ENCODE peak calls at places on chromosomes 16 and 17, in five cellular contexts. K, J, V, N and Y are unnamed samples.

GRCh38 chr16:23742761-23743160 is 12.1 kb upstream of the CHP2 start:
- DNase-seq in K (no peak), J (no peak), V (no peak), N (no peak), Y (no peak)

GRCh38 chr17:72264682-72265405 is 144.0 kb downstream of the SOX9 start:
- DNase-seq in K (no peak), J (peak; percentile 55), V (no peak), N (no peak), Y (no peak)

GRCh38 chr17:205817-206216 is 24.4 kb upstream of the DOC2B start:
- DNase-seq in K (no peak), J (no peak), V (no peak), N (no peak), Y (no peak)

GRCh38 chr17:48241770-48242497 is 134.4 kb downstream of the SNX11 start:
- DNase-seq in K (no peak), J (no peak), V (no peak), N (no peak), Y (no peak)

GRCh38 chr17:49515196-49515770 is 20.2 kb downstream of the NGFR start:
- DNase-seq in K (peak; percentile 62), J (peak; percentile 95), V (peak; percentile 61), N (peak; percentile 90), Y (peak; percentile 88)

GRCh38 chr16:29641561-29641960 is 21.5 kb upstream of the SPN start:
- DNase-seq in K (no peak), J (peak; percentile 66), V (no peak), N (peak; percentile 62), Y (peak; percentile 52)

GRCh38 chr16:26598061-26598460 is 468.7 kb upstream of the C16orf82 start:
- DNase-seq in K (no peak), J (peak; percentile 3), V (no peak), N (no peak), Y (no peak)

GRCh38 chr17:38751144-38751802 is 1.3 kb upstream of the PSMB3 start:
- DNase-seq in K (no peak), J (no peak), V (peak; percentile 37), N (no peak), Y (no peak)

GRCh38 chr17:2120550-2121335 is 65.8 kb downstream of the HIC1 start:
- DNase-seq in K (no peak), J (no peak), V (peak; percentile 16), N (no peak), Y (no peak)

GRCh38 chr17:2122641-2123302 is 67.9 kb downstream of the HIC1 start:
- DNase-seq in K (no peak), J (no peak), V (peak; percentile 81), N (peak; percentile 55), Y (peak; percentile 56)

GRCh38 chr17:2125013-2125535 is 70.2 kb downstream of the HIC1 start:
- DNase-seq in K (no peak), J (no peak), V (no peak), N (no peak), Y (no peak)

GRCh38 chr17:2124391-2124790 is 69.5 kb downstream of the HIC1 start:
- DNase-seq in K (no peak), J (no peak), V (no peak), N (no peak), Y (no peak)

DNA sequence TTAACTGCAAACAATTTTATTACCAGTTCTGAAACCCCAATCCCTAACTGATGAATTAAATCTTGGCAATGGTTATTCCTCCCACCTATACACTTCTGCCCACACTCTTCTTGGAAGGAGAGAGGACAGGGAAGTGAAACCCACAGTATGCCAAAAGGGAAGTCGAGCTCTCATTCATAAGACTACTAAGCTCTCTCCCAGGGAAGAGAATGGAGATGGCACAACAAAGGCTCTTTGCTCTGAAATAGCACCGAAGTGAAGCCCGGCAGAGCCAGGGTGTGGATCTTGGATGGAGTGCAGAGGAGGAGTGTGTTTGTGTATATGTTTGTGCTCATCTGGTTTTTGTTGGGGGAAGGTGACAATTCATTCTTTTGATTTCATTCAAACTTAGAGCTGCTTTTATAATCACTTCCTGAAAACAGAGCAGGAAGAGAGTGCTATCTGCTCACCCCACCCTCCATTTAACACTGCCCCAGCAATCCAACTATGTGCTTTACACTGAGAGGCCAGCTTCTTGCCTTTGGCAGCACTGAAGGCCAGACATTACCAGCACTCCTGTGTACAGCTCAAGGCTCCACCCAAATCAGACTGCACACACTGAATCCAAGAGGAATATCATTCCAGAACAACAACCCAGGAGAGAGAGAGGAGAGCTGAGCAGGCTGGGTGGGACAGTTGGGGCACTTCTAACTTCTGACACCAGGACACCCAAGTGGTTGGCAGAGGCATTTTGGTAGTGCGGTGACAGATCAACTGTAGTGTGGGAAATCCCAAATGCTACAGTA is 68.8 kb downstream of the HIC1 start:
- DNase-seq in K (no peak), J (no peak), V (peak; percentile 20), N (peak; percentile 53), Y (peak; percentile 36)
- TF ChIP-seq CTCF in K (no peak), J (no peak), V (no peak), N (no peak), Y (no peak)

GRCh38 chr16:1926223-1926718 is 8.1 kb upstream of the HS3ST6 start:
- DNase-seq in K (no peak), J (no peak), V (no peak), N (no peak), Y (no peak)

GRCh38 chr16:1920727-1921155 is 2.5 kb upstream of the HS3ST6 start:
- DNase-seq in K (peak; percentile 41), J (peak; percentile 29), V (no peak), N (no peak), Y (no peak)

GRCh38 chr16:1922357-1922756 is 4.1 kb upstream of the HS3ST6 start:
- DNase-seq in K (no peak), J (no peak), V (no peak), N (no peak), Y (no peak)

GRCh38 chr16:1924095-1924494 is 5.9 kb upstream of the HS3ST6 start:
- DNase-seq in K (no peak), J (no peak), V (no peak), N (no peak), Y (no peak)

DNA sequence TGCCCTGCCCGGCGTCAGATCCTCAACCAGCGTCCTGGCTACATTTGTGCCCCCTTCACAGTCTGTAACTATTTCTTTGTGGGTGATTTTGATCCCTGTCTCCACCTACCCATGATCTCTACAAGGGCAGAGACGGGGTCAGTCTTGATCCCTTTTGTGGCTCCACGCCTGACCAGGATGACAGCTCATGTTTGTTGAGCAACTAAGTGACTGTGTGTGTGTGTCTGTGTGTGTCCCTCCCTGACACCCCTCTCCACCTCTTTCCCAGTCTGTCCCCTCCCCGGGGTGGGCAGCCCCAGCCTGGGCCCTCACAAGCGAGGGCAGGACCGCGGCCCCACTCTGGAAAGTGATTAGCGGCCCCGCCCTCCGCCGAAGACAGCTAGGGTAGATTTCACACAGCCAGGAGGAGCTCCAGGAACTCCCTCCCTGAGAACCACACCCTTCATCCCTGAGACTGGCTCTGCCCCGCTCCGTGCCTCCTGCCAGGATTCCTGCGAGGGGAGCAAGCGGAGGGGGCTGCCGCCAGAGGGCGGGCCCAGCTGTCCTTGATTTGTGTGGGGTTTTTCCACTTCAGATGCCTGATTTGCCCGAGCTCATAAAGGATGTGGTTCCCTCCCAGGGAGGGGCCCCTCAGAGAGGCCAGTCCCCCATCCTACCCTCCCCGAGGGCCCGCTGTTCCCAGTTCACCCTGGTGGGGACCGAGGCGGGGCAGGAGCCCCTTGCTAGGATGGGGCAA is 5.3 kb upstream of the HS3ST6 start:
- DNase-seq in K (peak; percentile 50), J (no peak), V (peak; percentile 38), N (no peak), Y (no peak)
- TF ChIP-seq CTCF in K (no peak), J (no peak), V (no peak), N (peak; percentile 1), Y (peak; percentile 11)

GRCh38 chr17:15782809-15783208 is 50.7 kb downstream of the TBC1D26 start:
- DNase-seq in K (no peak), J (no peak), V (peak; percentile 34), N (no peak), Y (no peak)
- TF ChIP-seq CTCF in K (no peak), J (no peak), V (no peak), N (no peak), Y (no peak)

GRCh38 chr17:22694362-22695227 is 1002.3 kb downstream of the KCNJ18 start:
- DNase-seq in K (peak; percentile 11), J (no peak), V (no peak), N (no peak), Y (no peak)
- TF ChIP-seq CTCF in K (peak; percentile 25), J (peak; percentile 30), V (no peak), N (no peak), Y (no peak)

GRCh38 chr16:85531516-85531915 is 81.6 kb upstream of the GSE1 start:
- DNase-seq in K (no peak), J (no peak), V (no peak), N (no peak), Y (no peak)

GRCh38 chr16:85528528-85529387 is 84.4 kb upstream of the GSE1 start:
- DNase-seq in K (peak; percentile 67), J (peak; percentile 66), V (no peak), N (peak; percentile 69), Y (peak; percentile 62)

GRCh38 chr16:85527767-85528297 is 85.3 kb upstream of the GSE1 start:
- DNase-seq in K (no peak), J (no peak), V (no peak), N (no peak), Y (no peak)

GRCh38 chr16:85530370-85530739 is 82.8 kb upstream of the GSE1 start:
- DNase-seq in K (no peak), J (no peak), V (no peak), N (no peak), Y (no peak)

GRCh38 chr16:85529489-85530369 is 83.4 kb upstream of the GSE1 start:
- DNase-seq in K (no peak), J (no peak), V (no peak), N (no peak), Y (no peak)
- TF ChIP-seq CTCF in K (no peak), J (no peak), V (peak; percentile 13), N (no peak), Y (no peak)

GRCh38 chr17:57235124-57235523 is 21.2 kb upstream of the MSI2 start:
- DNase-seq in K (no peak), J (no peak), V (no peak), N (no peak), Y (no peak)
- TF ChIP-seq CTCF in K (no peak), J (no peak), V (no peak), N (no peak), Y (no peak)

GRCh38 chr17:50516980-50517379 is 8.7 kb downstream of the MYCBPAP start:
- DNase-seq in K (no peak), J (no peak), V (peak; percentile 70), N (no peak), Y (no peak)
- TF ChIP-seq CTCF in K (no peak), J (no peak), V (peak; percentile 33), N (no peak), Y (no peak)